ENCODE peak calls at places on chromosome 10, in nine cellular contexts. One of them, this sample, is unnamed. For H3K4me1, the result is how much of the 10 kb centered on the place peaks cover.

GRCh38 chr10:48496831-48497792 is 107.8 kb downstream of the ARHGAP22 start:
- DNase-seq in aorta: no peak
- DNase-seq in right lobe of liver: no peak
- DNase-seq in GM23248: peak
- DNase-seq in kidney: no peak
- DNase-seq in Caco-2: peak
- DNase-seq in HepG2: no peak
- DNase-seq in lower lobe of right lung: no peak
- DNase-seq in neural progenitor cell: no peak
- DNase-seq in this sample: no peak

GRCh38 chr10:112843623-112844022 is 106.4 kb upstream of the TCF7L2 start:
- DNase-seq in neural progenitor cell: no peak
- DNase-seq in GM23248: no peak
- DNase-seq in HepG2: peak
- DNase-seq in Caco-2: no peak
- DNase-seq in kidney: no peak
- DNase-seq in lower lobe of right lung: no peak
- DNase-seq in aorta: no peak
- DNase-seq in right lobe of liver: no peak
- DNase-seq in this sample: no peak

GRCh38 chr10:70544431-70545340 is 57.9 kb downstream of the PRF1 start:
- DNase-seq in neural progenitor cell: no peak
- DNase-seq in aorta: no peak
- DNase-seq in GM23248: no peak
- DNase-seq in right lobe of liver: no peak
- DNase-seq in lower lobe of right lung: no peak
- DNase-seq in HepG2: peak
- DNase-seq in kidney: no peak
- DNase-seq in Caco-2: no peak
- DNase-seq in this sample: no peak

GRCh38 chr10:88168171-88169036 is 305.0 kb downstream of the PTEN start:
- DNase-seq in Caco-2: no peak
- DNase-seq in HepG2: no peak
- DNase-seq in neural progenitor cell: no peak
- DNase-seq in lower lobe of right lung: no peak
- DNase-seq in aorta: no peak
- DNase-seq in kidney: no peak
- DNase-seq in right lobe of liver: no peak
- DNase-seq in GM23248: no peak
- DNase-seq in this sample: no peak

GRCh38 chr10:34491666-34492065 is 323.4 kb downstream of the PARD3 start:
- DNase-seq in lower lobe of right lung: no peak
- DNase-seq in HepG2: no peak
- DNase-seq in GM23248: no peak
- DNase-seq in aorta: no peak
- DNase-seq in Caco-2: no peak
- DNase-seq in neural progenitor cell: no peak
- DNase-seq in kidney: no peak
- DNase-seq in right lobe of liver: no peak
- DNase-seq in this sample: no peak

GRCh38 chr10:48411510-48411909 is 105.0 kb downstream of the MAPK8 start:
- DNase-seq in kidney: no peak
- DNase-seq in neural progenitor cell: no peak
- DNase-seq in GM23248: no peak
- DNase-seq in right lobe of liver: no peak
- DNase-seq in aorta: no peak
- DNase-seq in HepG2: no peak
- DNase-seq in lower lobe of right lung: no peak
- DNase-seq in Caco-2: no peak
- DNase-seq in this sample: no peak

GRCh38 chr10:129744134-129744895 is 219.8 kb downstream of the EBF3 start:
- DNase-seq in right lobe of liver: peak
- DNase-seq in lower lobe of right lung: no peak
- DNase-seq in HepG2: no peak
- DNase-seq in kidney: peak
- DNase-seq in Caco-2: peak
- DNase-seq in aorta: no peak
- DNase-seq in GM23248: no peak
- DNase-seq in neural progenitor cell: no peak
- DNase-seq in this sample: no peak

GRCh38 chr10:133262696-133263095 is 14.0 kb downstream of the ADAM8 start:
- DNase-seq in HepG2: no peak
- DNase-seq in lower lobe of right lung: no peak
- DNase-seq in kidney: peak
- DNase-seq in Caco-2: no peak
- DNase-seq in aorta: no peak
- DNase-seq in GM23248: no peak
- DNase-seq in neural progenitor cell: no peak
- DNase-seq in right lobe of liver: no peak
- DNase-seq in this sample: no peak

GRCh38 chr10:35739998-35740397 is 97.9 kb upstream of the FZD8 start:
- DNase-seq in Caco-2: no peak
- DNase-seq in GM23248: peak
- DNase-seq in HepG2: no peak
- DNase-seq in aorta: no peak
- DNase-seq in right lobe of liver: no peak
- DNase-seq in lower lobe of right lung: no peak
- DNase-seq in neural progenitor cell: no peak
- DNase-seq in kidney: no peak
- DNase-seq in this sample: no peak

GRCh38 chr10:82438277-82438676 is 563.3 kb downstream of the NRG3 start:
- DNase-seq in HepG2: no peak
- DNase-seq in lower lobe of right lung: no peak
- DNase-seq in right lobe of liver: no peak
- DNase-seq in aorta: no peak
- DNase-seq in Caco-2: no peak
- DNase-seq in kidney: peak
- DNase-seq in neural progenitor cell: no peak
- DNase-seq in GM23248: no peak
- DNase-seq in this sample: no peak

GRCh38 chr10:60290558-60290957 is 99.1 kb downstream of the ANK3 start:
- DNase-seq in neural progenitor cell: peak
- DNase-seq in kidney: no peak
- DNase-seq in aorta: no peak
- DNase-seq in GM23248: no peak
- DNase-seq in Caco-2: no peak
- DNase-seq in right lobe of liver: no peak
- DNase-seq in lower lobe of right lung: no peak
- DNase-seq in HepG2: no peak
- DNase-seq in this sample: no peak

GRCh38 chr10:43206391-43207235 is 60.3 kb downstream of the RASGEF1A start:
- DNase-seq in HepG2: no peak
- DNase-seq in lower lobe of right lung: peak
- DNase-seq in right lobe of liver: peak
- DNase-seq in GM23248: no peak
- DNase-seq in kidney: peak
- DNase-seq in aorta: peak
- DNase-seq in neural progenitor cell: no peak
- DNase-seq in Caco-2: peak
- DNase-seq in this sample: no peak

GRCh38 chr10:28125701-28126100 is 126.8 kb upstream of the ODAD2 start:
- DNase-seq in GM23248: peak
- DNase-seq in aorta: no peak
- DNase-seq in neural progenitor cell: no peak
- DNase-seq in Caco-2: no peak
- DNase-seq in right lobe of liver: no peak
- DNase-seq in lower lobe of right lung: no peak
- DNase-seq in HepG2: no peak
- DNase-seq in kidney: no peak
- DNase-seq in this sample: no peak

GRCh38 chr10:14601872-14602725 is 172.6 kb downstream of the FAM107B start:
- DNase-seq in neural progenitor cell: no peak
- DNase-seq in right lobe of liver: no peak
- DNase-seq in HepG2: peak
- DNase-seq in GM23248: peak
- DNase-seq in aorta: no peak
- DNase-seq in kidney: peak
- DNase-seq in Caco-2: peak
- DNase-seq in lower lobe of right lung: peak
- DNase-seq in this sample: peak

GRCh38 chr10:110634527-110635209 is 9.5 kb upstream of the RBM20 start:
- DNase-seq in kidney: no peak
- DNase-seq in lower lobe of right lung: no peak
- DNase-seq in neural progenitor cell: no peak
- DNase-seq in HepG2: no peak
- DNase-seq in GM23248: no peak
- DNase-seq in right lobe of liver: no peak
- DNase-seq in Caco-2: no peak
- DNase-seq in aorta: peak
- DNase-seq in this sample: peak

GRCh38 chr10:44034946-44035345 is 350.0 kb downstream of the CXCL12 start:
- DNase-seq in aorta: no peak
- DNase-seq in lower lobe of right lung: no peak
- DNase-seq in Caco-2: no peak
- DNase-seq in right lobe of liver: no peak
- DNase-seq in kidney: no peak
- DNase-seq in neural progenitor cell: no peak
- DNase-seq in GM23248: no peak
- DNase-seq in HepG2: no peak
- DNase-seq in this sample: no peak

GRCh38 chr10:118792501-118792900 is 37.7 kb upstream of the CACUL1 start:
- DNase-seq in aorta: peak
- DNase-seq in GM23248: peak
- DNase-seq in lower lobe of right lung: peak
- DNase-seq in HepG2: no peak
- DNase-seq in Caco-2: no peak
- DNase-seq in kidney: no peak
- DNase-seq in right lobe of liver: no peak
- DNase-seq in neural progenitor cell: no peak
- DNase-seq in this sample: no peak

GRCh38 chr10:83963446-83963845 is 175.9 kb upstream of the GHITM start:
- DNase-seq in aorta: no peak
- DNase-seq in HepG2: no peak
- DNase-seq in right lobe of liver: no peak
- DNase-seq in lower lobe of right lung: no peak
- DNase-seq in Caco-2: no peak
- DNase-seq in kidney: no peak
- DNase-seq in neural progenitor cell: no peak
- DNase-seq in GM23248: no peak
- DNase-seq in this sample: no peak
- H3K4me3 ChIP-seq in aorta: no peak
- H3K4me3 ChIP-seq in HepG2: no peak
- H3K4me3 ChIP-seq in right lobe of liver: no peak
- H3K4me3 ChIP-seq in lower lobe of right lung: no peak
- H3K4me3 ChIP-seq in Caco-2: no peak
- H3K4me3 ChIP-seq in kidney: no peak
- H3K4me3 ChIP-seq in neural progenitor cell: no peak
- H3K4me3 ChIP-seq in GM23248: no peak
- H3K4me3 ChIP-seq in this sample: no peak

GRCh38 chr10:124689911-124690498 is 54.2 kb downstream of the FAM53B start:
- DNase-seq in neural progenitor cell: no peak
- DNase-seq in lower lobe of right lung: no peak
- DNase-seq in Caco-2: no peak
- DNase-seq in HepG2: no peak
- DNase-seq in GM23248: no peak
- DNase-seq in right lobe of liver: no peak
- DNase-seq in aorta: no peak
- DNase-seq in kidney: no peak
- DNase-seq in this sample: no peak
- H3K4me1 ChIP-seq in neural progenitor cell: under half
- H3K4me1 ChIP-seq in lower lobe of right lung: half or more
- H3K4me1 ChIP-seq in Caco-2: under half
- H3K4me1 ChIP-seq in HepG2: under half
- H3K4me1 ChIP-seq in GM23248: under half
- H3K4me1 ChIP-seq in right lobe of liver: under half
- H3K4me1 ChIP-seq in aorta: under half
- H3K4me1 ChIP-seq in kidney: half or more
- H3K4me1 ChIP-seq in this sample: under half

DNA sequence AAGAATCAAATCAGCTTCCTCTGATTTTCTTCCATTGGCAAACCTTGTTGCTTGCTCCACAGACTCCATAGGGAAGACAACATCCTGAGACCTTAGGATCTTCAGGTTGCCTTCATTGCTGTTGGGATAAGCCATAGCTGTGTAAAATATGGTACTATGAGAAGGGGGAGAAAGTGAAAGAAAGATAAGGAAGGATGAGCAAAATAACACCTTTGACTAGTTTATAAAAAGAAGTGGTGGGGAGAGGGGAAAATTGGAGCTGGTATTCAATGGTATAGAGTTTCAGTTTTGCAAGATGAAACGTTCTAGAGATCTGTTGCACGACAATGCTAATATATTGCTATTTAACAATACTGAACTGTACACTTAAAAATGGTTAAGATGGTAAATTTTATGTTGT is 180.4 kb upstream of the PHYHIPL start:
- DNase-seq in Caco-2: no peak
- DNase-seq in kidney: no peak
- DNase-seq in GM23248: no peak
- DNase-seq in lower lobe of right lung: no peak
- DNase-seq in aorta: no peak
- DNase-seq in neural progenitor cell: no peak
- DNase-seq in HepG2: no peak
- DNase-seq in right lobe of liver: no peak
- DNase-seq in this sample: no peak
- H3K4me3 ChIP-seq in Caco-2: no peak
- H3K4me3 ChIP-seq in kidney: no peak
- H3K4me3 ChIP-seq in GM23248: no peak
- H3K4me3 ChIP-seq in lower lobe of right lung: no peak
- H3K4me3 ChIP-seq in aorta: no peak
- H3K4me3 ChIP-seq in neural progenitor cell: no peak
- H3K4me3 ChIP-seq in HepG2: no peak
- H3K4me3 ChIP-seq in right lobe of liver: no peak
- H3K4me3 ChIP-seq in this sample: no peak

DNA sequence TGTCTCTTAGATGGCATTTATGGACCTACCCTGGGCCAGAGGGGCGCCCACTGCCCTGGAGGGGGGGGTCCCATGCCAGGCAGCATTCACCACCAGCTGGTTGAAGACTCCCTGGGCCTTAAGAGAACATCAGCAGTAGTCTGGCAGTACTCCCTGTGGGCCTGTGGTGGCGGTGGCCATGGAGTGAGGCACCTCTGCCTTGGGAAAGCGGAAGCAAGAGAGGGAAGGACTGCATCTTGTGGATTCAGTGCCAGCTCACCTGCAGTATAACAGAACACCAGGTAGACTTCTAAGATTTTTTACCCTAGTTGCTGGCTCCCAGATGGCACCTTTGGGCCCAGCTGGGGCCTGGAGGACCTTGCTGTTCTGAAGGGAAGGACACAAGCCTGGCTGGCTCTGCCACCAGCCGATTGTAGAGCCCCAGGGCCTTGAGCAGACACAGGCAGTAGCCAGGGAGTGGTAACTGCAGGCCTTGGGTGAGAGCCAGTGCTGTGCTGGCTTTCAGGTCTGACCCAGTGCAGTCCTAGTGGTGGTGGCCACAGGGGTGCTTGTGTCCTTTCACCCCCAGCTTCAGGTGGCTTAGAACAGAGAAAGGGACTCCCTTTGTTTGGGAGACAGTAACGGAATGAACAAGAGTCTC is 15.8 kb downstream of the PLAC9 start:
- DNase-seq in kidney: peak
- DNase-seq in aorta: peak
- DNase-seq in lower lobe of right lung: no peak
- DNase-seq in Caco-2: no peak
- DNase-seq in neural progenitor cell: no peak
- DNase-seq in right lobe of liver: no peak
- DNase-seq in GM23248: no peak
- DNase-seq in HepG2: no peak
- DNase-seq in this sample: no peak
- H3K4me1 ChIP-seq in kidney: under half
- H3K4me1 ChIP-seq in aorta: under half
- H3K4me1 ChIP-seq in lower lobe of right lung: under half
- H3K4me1 ChIP-seq in Caco-2: under half
- H3K4me1 ChIP-seq in neural progenitor cell: under half
- H3K4me1 ChIP-seq in right lobe of liver: under half
- H3K4me1 ChIP-seq in GM23248: under half
- H3K4me1 ChIP-seq in HepG2: under half
- H3K4me1 ChIP-seq in this sample: under half